ENCODE peak calls at places on chromosomes 13 and 19, in eight cellular contexts. Y, E, J, I, V, H, P and L are unnamed samples.

GRCh38 chr19:35297922-35298321 is 6.0 kb downstream of the MAG start:
- DNase-seq in I (no peak), J (no peak), Y (no peak), P (no peak), E (no peak), V (no peak), H (no peak), L (no peak)

GRCh38 chr13:80975903-80976302 is 635.0 kb upstream of the SPRY2 start:
- DNase-seq in H (no peak), I (no peak), Y (no peak), J (no peak), P (no peak), V (no peak), E (no peak), L (no peak)

GRCh38 chr19:39341720-39342604 is at the start of gene SAMD4B:
- DNase-seq in E (peak), I (peak), P (peak), V (peak), J (peak), H (peak), Y (peak), L (peak)

GRCh38 chr19:32460476-32460875 is 54.9 kb downstream of the DPY19L3 start:
- DNase-seq in I (no peak), J (no peak), P (no peak), E (no peak), Y (no peak), V (no peak), H (no peak), L (no peak)

GRCh38 chr19:30865481-30865880 is 483.8 kb downstream of the TSHZ3 start:
- DNase-seq in Y (no peak), P (no peak), E (no peak), I (no peak), J (no peak), H (no peak), V (no peak), L (no peak)

GRCh38 chr19:56091066-56091490 is 30.0 kb downstream of the ZNF787 start:
- DNase-seq in J (peak), E (no peak), Y (no peak), I (no peak), V (no peak), P (peak), H (peak), L (no peak)

GRCh38 chr13:78660130-78660857 is 1.3 kb upstream of the OBI1 start:
- DNase-seq in I (peak), J (peak), P (no peak), E (no peak), V (peak), H (peak), Y (no peak), L (peak)

GRCh38 chr13:111533900-111534645 is 213.6 kb downstream of the TEX29 start:
- DNase-seq in Y (no peak), H (no peak), J (no peak), V (no peak), P (no peak), I (no peak), E (no peak), L (no peak)

GRCh38 chr13:106518535-106518934 is 16.9 kb downstream of the EFNB2 start:
- DNase-seq in I (no peak), E (no peak), H (no peak), V (no peak), Y (no peak), P (no peak), J (no peak), L (no peak)

GRCh38 chr19:3108775-3109174 is 14.6 kb downstream of the GNA11 start:
- DNase-seq in I (peak), Y (no peak), J (peak), P (peak), H (peak), E (peak), V (peak), L (peak)

GRCh38 chr19:10043286-10043927 is 30.1 kb downstream of the RDH8 start:
- DNase-seq in P (peak), J (peak), Y (no peak), H (no peak), V (no peak), I (no peak), E (no peak), L (no peak)

GRCh38 chr13:26653310-26653709 is 95.8 kb downstream of the WASF3 start:
- DNase-seq in I (no peak), H (no peak), E (no peak), Y (no peak), J (peak), V (no peak), P (no peak), L (no peak)

GRCh38 chr13:112487127-112487517 is 100.8 kb downstream of the TUBGCP3 start:
- DNase-seq in I (no peak), V (no peak), H (no peak), J (no peak), P (no peak), E (no peak), Y (no peak), L (no peak)

GRCh38 chr13:28355046-28355821 is 139.7 kb downstream of the FLT1 start:
- DNase-seq in V (no peak), I (no peak), P (no peak), Y (no peak), H (no peak), E (no peak), J (no peak), L (no peak)

GRCh38 chr19:38660724-38661123 is 13.3 kb downstream of the ACTN4 start:
- DNase-seq in H (no peak), E (no peak), Y (no peak), V (no peak), J (no peak), I (no peak), P (no peak), L (no peak)

GRCh38 chr13:102678339-102679122 is 16.3 kb downstream of the METTL21C start:
- DNase-seq in I (no peak), E (no peak), Y (no peak), J (no peak), V (no peak), H (peak), P (no peak), L (no peak)

GRCh38 chr13:97879646-97880297 is 73.7 kb upstream of the IPO5 start:
- DNase-seq in I (no peak), E (no peak), Y (no peak), J (peak), V (no peak), H (no peak), P (peak), L (peak)

GRCh38 chr13:41854758-41855157 is 106.2 kb downstream of the VWA8 start:
- DNase-seq in I (no peak), E (no peak), J (no peak), Y (no peak), V (no peak), P (no peak), H (no peak), L (no peak)

GRCh38 chr13:42574435-42575311 is 721 bp downstream of the TNFSF11 start:
- DNase-seq in P (no peak), Y (no peak), H (no peak), E (peak), J (no peak), V (no peak), I (peak), L (no peak)

GRCh38 chr19:13104848-13105646 is 2.4 kb upstream of the LYL1 start:
- DNase-seq in P (no peak), V (no peak), H (no peak), E (peak), I (no peak), Y (no peak), J (no peak), L (no peak)